ENCODE peak calls at places on chromosomes 1 and 21, in seven cellular contexts. P, A, Y, J, W, I and O are unnamed samples.

GRCh38 chr1:88890790-88891317 is 513 bp downstream of the GTF2B start:
- DNase-seq in P (peak), A (no peak), Y (no peak), J (peak), W (peak), I (peak), O (no peak)

GRCh38 chr1:53025034-53025777 is 36.8 kb upstream of the PODN start:
- DNase-seq in P (no peak), A (no peak), Y (no peak), J (no peak), W (peak), I (peak), O (no peak)

GRCh38 chr1:221149111-221149510 is 269.9 kb downstream of the HLX start:
- DNase-seq in P (no peak), A (no peak), Y (no peak), J (no peak), W (no peak), I (no peak), O (no peak)

GRCh38 chr1:45032833-45033232 is 20.8 kb downstream of the UROD start:
- DNase-seq in P (no peak), A (no peak), Y (no peak), J (no peak), W (no peak), I (no peak), O (no peak)

GRCh38 chr1:55073187-55073916 is 34.0 kb downstream of the PCSK9 start:
- DNase-seq in P (no peak), A (no peak), Y (no peak), J (no peak), W (no peak), I (no peak), O (no peak)

GRCh38 chr1:94757931-94758330 is 62.2 kb upstream of the SLC44A3 start:
- DNase-seq in P (no peak), A (peak), Y (no peak), J (no peak), W (no peak), I (no peak), O (no peak)

GRCh38 chr1:30740952-30741894 is 16.4 kb downstream of the LAPTM5 start:
- DNase-seq in P (no peak), A (no peak), Y (no peak), J (no peak), W (no peak), I (no peak), O (peak)

GRCh38 chr1:74964508-74964907 is 169.7 kb upstream of the LHX8 start:
- DNase-seq in P (no peak), A (no peak), Y (no peak), J (peak), W (no peak), I (no peak), O (no peak)

GRCh38 chr1:27445177-27445936 is 44.6 kb downstream of the WASF2 start:
- DNase-seq in P (no peak), A (no peak), Y (no peak), J (no peak), W (no peak), I (peak), O (no peak)

GRCh38 chr1:109427171-109427467 is 871 bp upstream of the PSMA5 start:
- DNase-seq in P (no peak), A (no peak), Y (no peak), J (no peak), W (no peak), I (no peak), O (no peak)

GRCh38 chr1:108561731-108562326 is 1.9 kb downstream of the EEIG2 start:
- DNase-seq in P (peak), A (no peak), Y (peak), J (peak), W (peak), I (peak), O (peak)

GRCh38 chr1:186750250-186750649 is 70.0 kb upstream of the PTGS2 start:
- DNase-seq in P (no peak), A (no peak), Y (no peak), J (no peak), W (no peak), I (no peak), O (no peak)

GRCh38 chr1:16012590-16013219 is 5.1 kb downstream of the HSPB7 start:
- DNase-seq in P (peak), A (no peak), Y (peak), J (peak), W (peak), I (peak), O (no peak)

GRCh38 chr21:28089599-28090421 is 902.9 kb downstream of the LTN1 start:
- DNase-seq in P (no peak), A (no peak), Y (no peak), J (no peak), W (no peak), I (no peak), O (no peak)

GRCh38 chr1:193417945-193418744 is 231.7 kb upstream of the B3GALT2 start:
- DNase-seq in P (no peak), A (no peak), Y (no peak), J (no peak), W (no peak), I (no peak), O (no peak)
- TF ChIP-seq CTCF in P (no peak), A (no peak), Y (no peak), J (no peak), W (no peak), I (no peak), O (no peak)

DNA sequence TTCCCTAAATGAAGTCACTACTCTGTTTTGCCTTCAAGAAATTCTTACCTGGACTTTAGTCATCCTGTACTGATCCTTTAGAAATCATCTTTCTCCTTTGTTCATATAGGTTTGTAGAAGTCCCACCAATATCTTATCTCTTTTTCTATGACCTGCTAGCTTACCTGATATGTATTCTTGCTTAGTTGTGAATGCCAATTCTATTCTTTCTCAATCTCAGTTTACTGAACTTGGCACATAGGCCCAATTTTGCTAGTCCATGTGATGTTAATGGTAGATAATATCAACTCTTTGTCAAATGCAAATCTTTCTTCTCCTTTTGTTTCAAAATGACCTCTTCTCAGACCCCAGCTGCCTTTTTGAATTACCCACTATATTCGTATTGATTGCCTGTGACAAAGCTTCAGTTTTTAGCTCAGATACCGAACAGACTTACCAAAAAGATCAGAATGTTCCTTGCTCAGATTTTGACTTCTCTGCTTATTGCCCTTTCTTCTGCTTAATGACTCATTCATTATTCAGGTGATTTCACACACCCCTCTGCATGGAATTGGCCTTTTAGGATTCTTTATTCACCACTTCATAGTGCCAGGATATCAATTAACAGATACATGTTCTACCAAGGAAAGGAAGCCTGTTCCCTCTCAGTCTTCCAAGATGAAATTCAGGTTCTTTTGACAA is 20.6 kb downstream of the IPO9 start:
- DNase-seq in P (no peak), A (no peak), Y (no peak), J (no peak), W (no peak), I (no peak), O (no peak)
- TF ChIP-seq POLR2AphosphoS5 in P (no peak), A (no peak), Y (no peak), J (no peak), W (no peak), I (no peak), O (no peak)

GRCh38 chr1:51519048-51519856 is at the start of gene EPS15:
- DNase-seq in P (peak), A (peak), Y (peak), J (peak), W (peak), I (peak), O (peak)
- TF ChIP-seq POLR2A in P (peak), A (peak), Y (no peak), J (no peak), W (peak), I (no peak), O (peak)

GRCh38 chr21:32392880-32393676 is at the start of gene URB1:
- DNase-seq in P (peak), A (peak), Y (peak), J (peak), W (peak), I (peak), O (peak)
- TF ChIP-seq CTCF in P (no peak), A (no peak), Y (no peak), J (no peak), W (no peak), I (peak), O (no peak)